ENCODE peak calls at places on chromosomes 4 and X, in five cellular contexts. One of them, this sample, is unnamed.

GRCh38 chr4:121199742-121200561 is 35.8 kb upstream of the TNIP3 start:
- DNase-seq in prostate gland: no peak
- DNase-seq in SK-N-SH: no peak
- DNase-seq in HAP-1: no peak
- DNase-seq in OCI-LY7: no peak
- DNase-seq in this sample: no peak

GRCh38 chrX:53357799-53358530 is 64.5 kb downstream of the SMC1A start:
- DNase-seq in prostate gland: no peak
- DNase-seq in HAP-1: no peak
- DNase-seq in SK-N-SH: peak; percentile 36
- DNase-seq in OCI-LY7: no peak
- DNase-seq in this sample: no peak

GRCh38 chrX:122866527-122866926 is 317.6 kb upstream of the GRIA3 start:
- DNase-seq in HAP-1: no peak
- DNase-seq in OCI-LY7: no peak
- DNase-seq in SK-N-SH: no peak
- DNase-seq in prostate gland: no peak
- DNase-seq in this sample: no peak

GRCh38 chr4:59598233-59598618 is 1601.9 kb upstream of the ADGRL3 start:
- DNase-seq in SK-N-SH: no peak
- DNase-seq in HAP-1: no peak
- DNase-seq in prostate gland: no peak
- DNase-seq in OCI-LY7: no peak
- DNase-seq in this sample: no peak

GRCh38 chrX:140510895-140511295 is 6.0 kb upstream of the SOX3 start:
- DNase-seq in prostate gland: no peak
- DNase-seq in HAP-1: no peak
- DNase-seq in OCI-LY7: no peak
- DNase-seq in SK-N-SH: peak; percentile 14
- DNase-seq in this sample: no peak

GRCh38 chr4:74671074-74671698 is 123.1 kb downstream of the BTC start:
- DNase-seq in SK-N-SH: peak; percentile 7
- DNase-seq in HAP-1: peak; percentile 46
- DNase-seq in prostate gland: no peak
- DNase-seq in OCI-LY7: peak; percentile 15
- DNase-seq in this sample: peak; percentile 46

GRCh38 chrX:11589573-11590110 is 76.1 kb downstream of the ARHGAP6 start:
- DNase-seq in SK-N-SH: no peak
- DNase-seq in OCI-LY7: no peak
- DNase-seq in HAP-1: no peak
- DNase-seq in prostate gland: no peak
- DNase-seq in this sample: no peak

GRCh38 chr4:15234101-15234500 is 193.7 kb upstream of the C1QTNF7 start:
- DNase-seq in prostate gland: no peak
- DNase-seq in OCI-LY7: no peak
- DNase-seq in SK-N-SH: no peak
- DNase-seq in HAP-1: no peak
- DNase-seq in this sample: no peak

GRCh38 chr4:8840816-8841455 is 30.7 kb downstream of the HMX1 start:
- DNase-seq in HAP-1: no peak
- DNase-seq in OCI-LY7: no peak
- DNase-seq in SK-N-SH: peak; percentile 6
- DNase-seq in prostate gland: no peak
- DNase-seq in this sample: no peak

GRCh38 chrX:131821945-131822622 is 201.0 kb upstream of the STK26 start:
- DNase-seq in HAP-1: no peak
- DNase-seq in prostate gland: no peak
- DNase-seq in OCI-LY7: no peak
- DNase-seq in SK-N-SH: peak; percentile 67
- DNase-seq in this sample: peak; percentile 78

GRCh38 chr4:5033266-5033945 is 14.1 kb upstream of the CYTL1 start:
- DNase-seq in prostate gland: no peak
- DNase-seq in SK-N-SH: no peak
- DNase-seq in HAP-1: no peak
- DNase-seq in OCI-LY7: peak; percentile 42
- DNase-seq in this sample: no peak

GRCh38 chr4:137370206-137370633 is 162.1 kb downstream of the PCDH18 start:
- DNase-seq in HAP-1: peak; percentile 40
- DNase-seq in prostate gland: no peak
- DNase-seq in SK-N-SH: no peak
- DNase-seq in OCI-LY7: no peak
- DNase-seq in this sample: no peak

GRCh38 chr4:337932-338758 is 531 bp downstream of the ZNF141 start:
- DNase-seq in prostate gland: peak; percentile 7
- DNase-seq in SK-N-SH: no peak
- DNase-seq in HAP-1: no peak
- DNase-seq in OCI-LY7: no peak
- DNase-seq in this sample: peak; percentile 40

GRCh38 chr4:153521995-153522799 is 56.0 kb downstream of the TMEM131L start:
- DNase-seq in prostate gland: no peak
- DNase-seq in HAP-1: no peak
- DNase-seq in OCI-LY7: peak; percentile 25
- DNase-seq in SK-N-SH: no peak
- DNase-seq in this sample: no peak

GRCh38 chr4:68337522-68337921 is 12.4 kb downstream of the YTHDC1 start:
- DNase-seq in SK-N-SH: no peak
- DNase-seq in HAP-1: peak; percentile 23
- DNase-seq in OCI-LY7: no peak
- DNase-seq in prostate gland: no peak
- DNase-seq in this sample: no peak

GRCh38 chr4:60078984-60079383 is 1121.1 kb upstream of the ADGRL3 start:
- DNase-seq in OCI-LY7: no peak
- DNase-seq in HAP-1: no peak
- DNase-seq in prostate gland: no peak
- DNase-seq in SK-N-SH: no peak
- DNase-seq in this sample: no peak

GRCh38 chr4:1234296-1234695 is 14.6 kb downstream of the CTBP1 start:
- DNase-seq in prostate gland: no peak
- DNase-seq in OCI-LY7: no peak
- DNase-seq in HAP-1: no peak
- DNase-seq in SK-N-SH: peak; percentile 63
- DNase-seq in this sample: no peak

GRCh38 chr4:110106946-110107325 is 91.5 kb downstream of the ELOVL6 start:
- DNase-seq in OCI-LY7: no peak
- DNase-seq in HAP-1: peak; percentile 69
- DNase-seq in prostate gland: no peak
- DNase-seq in SK-N-SH: no peak
- DNase-seq in this sample: no peak

GRCh38 chr4:143183513-143184216 is 1.1 kb upstream of the USP38 start:
- DNase-seq in SK-N-SH: no peak
- DNase-seq in OCI-LY7: no peak
- DNase-seq in HAP-1: peak; percentile 42
- DNase-seq in prostate gland: no peak
- DNase-seq in this sample: no peak

DNA sequence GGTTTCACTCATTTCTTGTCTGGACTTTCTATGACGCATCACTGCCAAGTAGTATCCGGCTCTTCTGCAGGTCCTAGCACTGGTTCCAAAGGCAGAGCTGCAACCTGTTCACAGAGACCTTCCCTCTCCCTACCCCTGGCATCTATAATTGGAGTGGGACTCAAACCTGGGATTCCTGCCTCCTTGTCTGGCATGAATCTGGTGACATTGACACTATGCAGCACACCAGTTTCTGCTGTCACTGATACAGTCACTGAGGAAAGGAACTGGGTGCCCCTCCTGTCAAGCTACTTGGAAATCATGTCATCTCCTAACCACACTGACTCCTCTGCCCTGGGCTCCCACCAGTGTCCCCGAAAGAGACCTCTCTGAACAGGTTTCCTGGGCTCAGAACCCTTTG is 33.1 kb upstream of the EFNB1 start:
- DNase-seq in OCI-LY7: no peak
- DNase-seq in prostate gland: no peak
- DNase-seq in SK-N-SH: no peak
- DNase-seq in HAP-1: no peak
- DNase-seq in this sample: no peak
- H3K9me3 ChIP-seq in OCI-LY7: no peaks in the 10 kb centered on the region
- H3K9me3 ChIP-seq in prostate gland: no peaks in the 10 kb centered on the region
- H3K9me3 ChIP-seq in SK-N-SH: no peaks in the 10 kb centered on the region
- H3K9me3 ChIP-seq in HAP-1: no peaks in the 10 kb centered on the region
- H3K9me3 ChIP-seq in this sample: peaks cover 30% of the 10 kb centered on the region

DNA sequence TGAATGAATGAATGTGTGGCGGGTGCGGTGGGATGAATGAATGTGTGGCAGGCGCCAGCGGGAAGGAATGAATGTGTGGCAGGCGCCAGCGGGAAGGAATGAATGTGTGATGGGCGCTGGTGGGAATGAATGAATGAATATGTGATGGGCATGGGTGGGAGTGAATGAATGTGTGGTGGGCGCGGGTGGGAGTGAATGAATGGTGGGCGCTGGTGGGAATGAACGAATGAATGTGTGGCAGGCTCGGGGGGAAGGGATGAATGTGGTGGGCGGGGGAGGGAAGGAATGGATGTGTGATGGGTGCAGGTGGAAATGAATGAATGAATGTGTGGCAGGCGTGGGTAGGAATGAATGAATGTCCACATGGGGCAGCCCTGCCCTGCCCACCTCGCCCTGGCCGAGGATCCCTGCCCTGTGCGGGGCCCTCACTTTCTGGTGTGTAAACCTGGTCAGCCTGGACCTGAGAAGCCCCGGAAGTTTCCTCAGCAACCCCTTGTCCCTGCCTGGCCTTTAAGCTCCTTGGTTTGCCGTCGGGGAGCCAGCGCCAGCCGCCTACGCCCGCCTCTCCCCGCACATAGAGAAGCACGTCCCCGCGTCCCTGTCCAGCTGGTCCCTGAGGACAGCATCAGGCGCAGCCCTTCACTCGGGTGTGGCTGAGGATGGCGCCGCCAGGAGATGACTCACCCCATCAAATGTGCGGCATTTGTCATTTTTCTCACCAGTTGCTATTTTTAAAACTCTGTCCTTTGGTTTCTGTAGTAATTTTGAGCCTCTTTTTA is 112.8 kb upstream of the LRPAP1 start:
- DNase-seq in OCI-LY7: no peak
- DNase-seq in prostate gland: no peak
- DNase-seq in SK-N-SH: no peak
- DNase-seq in HAP-1: no peak
- DNase-seq in this sample: no peak
- H3K9me3 ChIP-seq in OCI-LY7: no peaks in the 10 kb centered on the region
- H3K9me3 ChIP-seq in prostate gland: no peaks in the 10 kb centered on the region
- H3K9me3 ChIP-seq in SK-N-SH: no peaks in the 10 kb centered on the region
- H3K9me3 ChIP-seq in HAP-1: no peaks in the 10 kb centered on the region
- H3K9me3 ChIP-seq in this sample: no peaks in the 10 kb centered on the region

DNA sequence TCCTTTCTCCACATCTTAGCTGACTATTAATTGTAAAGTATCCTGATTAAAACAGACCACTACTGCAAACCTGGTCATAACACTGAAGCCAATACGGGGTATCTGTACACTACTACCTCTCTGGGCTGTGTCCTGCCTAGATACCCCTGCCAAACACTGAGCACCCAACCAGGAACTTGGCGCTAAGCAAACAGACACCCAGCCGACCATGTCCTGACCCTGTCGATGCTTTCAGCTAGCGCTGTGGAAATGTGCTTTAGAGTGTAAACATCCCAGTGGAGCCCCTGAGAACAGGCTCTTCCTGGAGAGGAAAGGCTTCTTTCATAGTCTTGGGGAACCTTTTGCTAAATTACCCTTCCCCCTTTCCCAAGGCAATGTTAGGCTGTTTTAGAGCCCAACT is 52.9 kb downstream of the CCNG2 start:
- DNase-seq in SK-N-SH: no peak
- DNase-seq in prostate gland: no peak
- DNase-seq in HAP-1: no peak
- DNase-seq in OCI-LY7: no peak
- DNase-seq in this sample: no peak
- H3K9me3 ChIP-seq in SK-N-SH: no peaks in the 10 kb centered on the region
- H3K9me3 ChIP-seq in prostate gland: no peaks in the 10 kb centered on the region
- H3K9me3 ChIP-seq in HAP-1: no peaks in the 10 kb centered on the region
- H3K9me3 ChIP-seq in OCI-LY7: no peaks in the 10 kb centered on the region
- H3K9me3 ChIP-seq in this sample: no peaks in the 10 kb centered on the region

GRCh38 chrX:64662876-64663275 is 267.6 kb upstream of the MTMR8 start:
- DNase-seq in HAP-1: no peak
- DNase-seq in prostate gland: no peak
- DNase-seq in SK-N-SH: no peak
- DNase-seq in OCI-LY7: no peak
- DNase-seq in this sample: no peak
- H3K9me3 ChIP-seq in HAP-1: no peaks in the 10 kb centered on the region
- H3K9me3 ChIP-seq in prostate gland: no peaks in the 10 kb centered on the region
- H3K9me3 ChIP-seq in SK-N-SH: no peaks in the 10 kb centered on the region
- H3K9me3 ChIP-seq in OCI-LY7: no peaks in the 10 kb centered on the region
- H3K9me3 ChIP-seq in this sample: peaks cover 14% of the 10 kb centered on the region

GRCh38 chr4:85228264-85228663 is 246.7 kb upstream of the ARHGAP24 start:
- DNase-seq in prostate gland: no peak
- DNase-seq in SK-N-SH: no peak
- DNase-seq in OCI-LY7: peak; percentile 13
- DNase-seq in HAP-1: peak; percentile 6
- DNase-seq in this sample: no peak

GRCh38 chr4:85221606-85222005 is 253.3 kb upstream of the ARHGAP24 start:
- DNase-seq in SK-N-SH: no peak
- DNase-seq in prostate gland: no peak
- DNase-seq in HAP-1: no peak
- DNase-seq in OCI-LY7: no peak
- DNase-seq in this sample: no peak

DNA sequence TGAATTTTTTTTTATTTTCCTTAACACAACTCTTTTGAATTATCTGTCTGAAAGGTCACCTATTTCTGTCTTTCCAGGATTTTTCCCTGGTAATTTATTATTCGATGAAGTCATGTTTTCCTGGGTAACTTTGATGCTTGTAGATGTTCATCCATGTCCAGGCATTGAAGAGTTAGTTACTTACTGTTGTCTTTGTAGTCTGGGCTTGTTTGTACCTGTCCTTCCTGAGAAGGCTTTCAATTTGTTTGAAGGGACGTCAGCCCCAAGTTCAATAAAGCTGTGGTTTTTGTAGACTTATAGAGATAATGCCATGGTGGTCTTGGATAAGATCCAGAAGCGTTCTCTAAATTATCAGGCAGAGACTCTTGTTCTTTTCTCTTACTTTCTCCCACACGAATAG is 252.4 kb upstream of the ARHGAP24 start:
- DNase-seq in HAP-1: no peak
- DNase-seq in prostate gland: no peak
- DNase-seq in SK-N-SH: no peak
- DNase-seq in OCI-LY7: no peak
- DNase-seq in this sample: no peak
- H3K9me3 ChIP-seq in HAP-1: no peaks in the 10 kb centered on the region
- H3K9me3 ChIP-seq in prostate gland: no peaks in the 10 kb centered on the region
- H3K9me3 ChIP-seq in SK-N-SH: no peaks in the 10 kb centered on the region
- H3K9me3 ChIP-seq in OCI-LY7: no peaks in the 10 kb centered on the region
- H3K9me3 ChIP-seq in this sample: peaks cover 10% of the 10 kb centered on the region

DNA sequence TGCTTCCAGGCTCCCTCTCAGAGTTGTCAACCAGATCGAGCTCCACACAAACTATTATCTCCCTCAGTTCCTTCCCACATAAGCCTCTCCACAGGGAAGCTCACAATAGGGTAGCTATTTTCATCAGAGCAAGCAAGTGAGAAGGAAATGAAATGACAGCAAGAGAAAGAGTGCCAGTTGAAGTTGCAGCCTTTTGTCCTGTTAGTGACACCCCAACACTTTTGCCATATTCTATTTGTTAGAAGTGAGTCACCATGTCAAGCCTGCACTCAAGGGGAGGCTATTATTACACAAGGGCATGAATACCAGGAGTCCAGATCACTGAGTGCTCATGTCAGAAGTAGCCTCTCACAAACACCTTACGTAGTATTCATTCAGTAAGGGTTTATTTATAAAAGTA is 266.3 kb upstream of the NOCT start:
- DNase-seq in prostate gland: no peak
- DNase-seq in SK-N-SH: no peak
- DNase-seq in HAP-1: no peak
- DNase-seq in OCI-LY7: no peak
- DNase-seq in this sample: no peak
- H3K9me3 ChIP-seq in prostate gland: no peaks in the 10 kb centered on the region
- H3K9me3 ChIP-seq in SK-N-SH: no peaks in the 10 kb centered on the region
- H3K9me3 ChIP-seq in HAP-1: no peaks in the 10 kb centered on the region
- H3K9me3 ChIP-seq in OCI-LY7: no peaks in the 10 kb centered on the region
- H3K9me3 ChIP-seq in this sample: peaks cover 6% of the 10 kb centered on the region